ENCODE peak calls at places on chromosome 13, in nine cellular contexts. One of them, this sample, is unnamed.

GRCh38 chr13:74217816-74218215 is 83.6 kb upstream of the KLF12 start:
- DNase-seq in uterus: no peak
- DNase-seq in GM23248: peak
- DNase-seq in T-helper 2 cell treated with Interferon-gamma antibody and Interleukin-4, amounts not matched to agents 5 μg/mL and 100 μg/mL, for 36 hours: no peak
- DNase-seq in AG09309: no peak
- DNase-seq in activated CD4-positive, alpha-beta T cell treated with anti-CD3 and anti-CD28 coated beads, Interleukin-2, amount 50 U/mL, for 1 hour: no peak
- DNase-seq in neural progenitor cell: no peak
- DNase-seq in NCI-H2107: no peak
- DNase-seq in DMS153: no peak
- DNase-seq in this sample: no peak

GRCh38 chr13:109151255-109151654 is 521.8 kb downstream of the MYO16 start:
- DNase-seq in uterus: no peak
- DNase-seq in GM23248: no peak
- DNase-seq in T-helper 2 cell treated with Interferon-gamma antibody and Interleukin-4, amounts not matched to agents 5 μg/mL and 100 μg/mL, for 36 hours: no peak
- DNase-seq in AG09309: no peak
- DNase-seq in activated CD4-positive, alpha-beta T cell treated with anti-CD3 and anti-CD28 coated beads, Interleukin-2, amount 50 U/mL, for 1 hour: no peak
- DNase-seq in neural progenitor cell: no peak
- DNase-seq in NCI-H2107: no peak
- DNase-seq in DMS153: no peak
- DNase-seq in this sample: no peak

GRCh38 chr13:43730642-43731041 is 56.1 kb downstream of the ENOX1 start:
- DNase-seq in uterus: peak
- DNase-seq in GM23248: peak
- DNase-seq in T-helper 2 cell treated with Interferon-gamma antibody and Interleukin-4, amounts not matched to agents 5 μg/mL and 100 μg/mL, for 36 hours: no peak
- DNase-seq in AG09309: no peak
- DNase-seq in activated CD4-positive, alpha-beta T cell treated with anti-CD3 and anti-CD28 coated beads, Interleukin-2, amount 50 U/mL, for 1 hour: no peak
- DNase-seq in neural progenitor cell: no peak
- DNase-seq in NCI-H2107: no peak
- DNase-seq in DMS153: no peak
- DNase-seq in this sample: no peak

GRCh38 chr13:33079960-33080359 is 63.7 kb downstream of the KL start:
- DNase-seq in uterus: no peak
- DNase-seq in GM23248: no peak
- DNase-seq in T-helper 2 cell treated with Interferon-gamma antibody and Interleukin-4, amounts not matched to agents 5 μg/mL and 100 μg/mL, for 36 hours: no peak
- DNase-seq in AG09309: no peak
- DNase-seq in activated CD4-positive, alpha-beta T cell treated with anti-CD3 and anti-CD28 coated beads, Interleukin-2, amount 50 U/mL, for 1 hour: no peak
- DNase-seq in neural progenitor cell: no peak
- DNase-seq in NCI-H2107: no peak
- DNase-seq in DMS153: peak
- DNase-seq in this sample: no peak

GRCh38 chr13:42977219-42977659 is 14.8 kb downstream of the EPSTI1 start:
- DNase-seq in uterus: no peak
- DNase-seq in GM23248: no peak
- DNase-seq in T-helper 2 cell treated with Interferon-gamma antibody and Interleukin-4, amounts not matched to agents 5 μg/mL and 100 μg/mL, for 36 hours: no peak
- DNase-seq in AG09309: no peak
- DNase-seq in activated CD4-positive, alpha-beta T cell treated with anti-CD3 and anti-CD28 coated beads, Interleukin-2, amount 50 U/mL, for 1 hour: no peak
- DNase-seq in neural progenitor cell: no peak
- DNase-seq in NCI-H2107: no peak
- DNase-seq in DMS153: no peak
- DNase-seq in this sample: no peak

GRCh38 chr13:100394005-100394695 is 194.4 kb downstream of the GGACT start:
- DNase-seq in uterus: no peak
- DNase-seq in GM23248: peak
- DNase-seq in T-helper 2 cell treated with Interferon-gamma antibody and Interleukin-4, amounts not matched to agents 5 μg/mL and 100 μg/mL, for 36 hours: peak
- DNase-seq in AG09309: peak
- DNase-seq in activated CD4-positive, alpha-beta T cell treated with anti-CD3 and anti-CD28 coated beads, Interleukin-2, amount 50 U/mL, for 1 hour: no peak
- DNase-seq in neural progenitor cell: no peak
- DNase-seq in NCI-H2107: no peak
- DNase-seq in DMS153: no peak
- DNase-seq in this sample: no peak

GRCh38 chr13:108981407-108981806 is 352.0 kb downstream of the MYO16 start:
- DNase-seq in uterus: no peak
- DNase-seq in GM23248: no peak
- DNase-seq in T-helper 2 cell treated with Interferon-gamma antibody and Interleukin-4, amounts not matched to agents 5 μg/mL and 100 μg/mL, for 36 hours: no peak
- DNase-seq in AG09309: no peak
- DNase-seq in activated CD4-positive, alpha-beta T cell treated with anti-CD3 and anti-CD28 coated beads, Interleukin-2, amount 50 U/mL, for 1 hour: no peak
- DNase-seq in neural progenitor cell: no peak
- DNase-seq in NCI-H2107: no peak
- DNase-seq in DMS153: no peak
- DNase-seq in this sample: no peak

GRCh38 chr13:23463631-23464030 is 30.1 kb upstream of the SACS start:
- DNase-seq in uterus: no peak
- DNase-seq in GM23248: no peak
- DNase-seq in T-helper 2 cell treated with Interferon-gamma antibody and Interleukin-4, amounts not matched to agents 5 μg/mL and 100 μg/mL, for 36 hours: no peak
- DNase-seq in AG09309: no peak
- DNase-seq in activated CD4-positive, alpha-beta T cell treated with anti-CD3 and anti-CD28 coated beads, Interleukin-2, amount 50 U/mL, for 1 hour: no peak
- DNase-seq in neural progenitor cell: no peak
- DNase-seq in NCI-H2107: no peak
- DNase-seq in DMS153: no peak
- DNase-seq in this sample: no peak

GRCh38 chr13:61170791-61171330 is 244.8 kb downstream of the PCDH20 start:
- DNase-seq in uterus: no peak
- DNase-seq in GM23248: no peak
- DNase-seq in T-helper 2 cell treated with Interferon-gamma antibody and Interleukin-4, amounts not matched to agents 5 μg/mL and 100 μg/mL, for 36 hours: no peak
- DNase-seq in AG09309: no peak
- DNase-seq in activated CD4-positive, alpha-beta T cell treated with anti-CD3 and anti-CD28 coated beads, Interleukin-2, amount 50 U/mL, for 1 hour: no peak
- DNase-seq in neural progenitor cell: no peak
- DNase-seq in NCI-H2107: no peak
- DNase-seq in DMS153: no peak
- DNase-seq in this sample: no peak

GRCh38 chr13:106610511-106610910 is 42.6 kb upstream of the ARGLU1 start:
- DNase-seq in uterus: no peak
- DNase-seq in GM23248: peak
- DNase-seq in T-helper 2 cell treated with Interferon-gamma antibody and Interleukin-4, amounts not matched to agents 5 μg/mL and 100 μg/mL, for 36 hours: no peak
- DNase-seq in AG09309: no peak
- DNase-seq in activated CD4-positive, alpha-beta T cell treated with anti-CD3 and anti-CD28 coated beads, Interleukin-2, amount 50 U/mL, for 1 hour: no peak
- DNase-seq in neural progenitor cell: no peak
- DNase-seq in NCI-H2107: no peak
- DNase-seq in DMS153: no peak
- DNase-seq in this sample: no peak

GRCh38 chr13:27962128-27962841 is 6.8 kb downstream of the CDX2 start:
- DNase-seq in uterus: no peak
- DNase-seq in GM23248: no peak
- DNase-seq in T-helper 2 cell treated with Interferon-gamma antibody and Interleukin-4, amounts not matched to agents 5 μg/mL and 100 μg/mL, for 36 hours: no peak
- DNase-seq in AG09309: no peak
- DNase-seq in activated CD4-positive, alpha-beta T cell treated with anti-CD3 and anti-CD28 coated beads, Interleukin-2, amount 50 U/mL, for 1 hour: no peak
- DNase-seq in neural progenitor cell: peak
- DNase-seq in NCI-H2107: no peak
- DNase-seq in DMS153: no peak
- DNase-seq in this sample: no peak

GRCh38 chr13:110581489-110582185 is 20.1 kb upstream of the RAB20 start:
- DNase-seq in uterus: no peak
- DNase-seq in GM23248: no peak
- DNase-seq in T-helper 2 cell treated with Interferon-gamma antibody and Interleukin-4, amounts not matched to agents 5 μg/mL and 100 μg/mL, for 36 hours: no peak
- DNase-seq in AG09309: no peak
- DNase-seq in activated CD4-positive, alpha-beta T cell treated with anti-CD3 and anti-CD28 coated beads, Interleukin-2, amount 50 U/mL, for 1 hour: no peak
- DNase-seq in neural progenitor cell: no peak
- DNase-seq in NCI-H2107: no peak
- DNase-seq in DMS153: no peak
- DNase-seq in this sample: no peak

GRCh38 chr13:44374348-44374712 is 706 bp downstream of the SERP2 start:
- DNase-seq in uterus: no peak
- DNase-seq in GM23248: no peak
- DNase-seq in T-helper 2 cell treated with Interferon-gamma antibody and Interleukin-4, amounts not matched to agents 5 μg/mL and 100 μg/mL, for 36 hours: no peak
- DNase-seq in AG09309: no peak
- DNase-seq in activated CD4-positive, alpha-beta T cell treated with anti-CD3 and anti-CD28 coated beads, Interleukin-2, amount 50 U/mL, for 1 hour: no peak
- DNase-seq in neural progenitor cell: no peak
- DNase-seq in NCI-H2107: no peak
- DNase-seq in DMS153: no peak
- DNase-seq in this sample: no peak

GRCh38 chr13:23567792-23568480 is 2.3 kb upstream of the TNFRSF19 start:
- DNase-seq in uterus: no peak
- DNase-seq in GM23248: no peak
- DNase-seq in T-helper 2 cell treated with Interferon-gamma antibody and Interleukin-4, amounts not matched to agents 5 μg/mL and 100 μg/mL, for 36 hours: no peak
- DNase-seq in AG09309: no peak
- DNase-seq in activated CD4-positive, alpha-beta T cell treated with anti-CD3 and anti-CD28 coated beads, Interleukin-2, amount 50 U/mL, for 1 hour: no peak
- DNase-seq in neural progenitor cell: peak
- DNase-seq in NCI-H2107: no peak
- DNase-seq in DMS153: peak
- DNase-seq in this sample: no peak

GRCh38 chr13:30329009-30329585 is 21.7 kb upstream of the KATNAL1 start:
- DNase-seq in uterus: no peak
- DNase-seq in GM23248: peak
- DNase-seq in T-helper 2 cell treated with Interferon-gamma antibody and Interleukin-4, amounts not matched to agents 5 μg/mL and 100 μg/mL, for 36 hours: no peak
- DNase-seq in AG09309: no peak
- DNase-seq in activated CD4-positive, alpha-beta T cell treated with anti-CD3 and anti-CD28 coated beads, Interleukin-2, amount 50 U/mL, for 1 hour: no peak
- DNase-seq in neural progenitor cell: no peak
- DNase-seq in NCI-H2107: no peak
- DNase-seq in DMS153: no peak
- DNase-seq in this sample: no peak

GRCh38 chr13:44493213-44493812 is 82.8 kb downstream of the TSC22D1 start:
- DNase-seq in uterus: no peak
- DNase-seq in GM23248: no peak
- DNase-seq in T-helper 2 cell treated with Interferon-gamma antibody and Interleukin-4, amounts not matched to agents 5 μg/mL and 100 μg/mL, for 36 hours: no peak
- DNase-seq in AG09309: no peak
- DNase-seq in activated CD4-positive, alpha-beta T cell treated with anti-CD3 and anti-CD28 coated beads, Interleukin-2, amount 50 U/mL, for 1 hour: no peak
- DNase-seq in neural progenitor cell: peak
- DNase-seq in NCI-H2107: no peak
- DNase-seq in DMS153: no peak
- DNase-seq in this sample: no peak

GRCh38 chr13:80928241-80928640 is 587.3 kb upstream of the SPRY2 start:
- DNase-seq in uterus: no peak
- DNase-seq in GM23248: no peak
- DNase-seq in T-helper 2 cell treated with Interferon-gamma antibody and Interleukin-4, amounts not matched to agents 5 μg/mL and 100 μg/mL, for 36 hours: no peak
- DNase-seq in AG09309: no peak
- DNase-seq in activated CD4-positive, alpha-beta T cell treated with anti-CD3 and anti-CD28 coated beads, Interleukin-2, amount 50 U/mL, for 1 hour: no peak
- DNase-seq in neural progenitor cell: no peak
- DNase-seq in NCI-H2107: no peak
- DNase-seq in DMS153: no peak
- DNase-seq in this sample: no peak

GRCh38 chr13:61779456-61779855 is 363.8 kb upstream of the PCDH20 start:
- DNase-seq in uterus: no peak
- DNase-seq in GM23248: no peak
- DNase-seq in T-helper 2 cell treated with Interferon-gamma antibody and Interleukin-4, amounts not matched to agents 5 μg/mL and 100 μg/mL, for 36 hours: no peak
- DNase-seq in AG09309: no peak
- DNase-seq in activated CD4-positive, alpha-beta T cell treated with anti-CD3 and anti-CD28 coated beads, Interleukin-2, amount 50 U/mL, for 1 hour: no peak
- DNase-seq in neural progenitor cell: peak
- DNase-seq in NCI-H2107: no peak
- DNase-seq in DMS153: no peak
- DNase-seq in this sample: no peak

GRCh38 chr13:98142427-98143156 is at the start of gene FARP1:
- DNase-seq in uterus: peak
- DNase-seq in GM23248: peak
- DNase-seq in T-helper 2 cell treated with Interferon-gamma antibody and Interleukin-4, amounts not matched to agents 5 μg/mL and 100 μg/mL, for 36 hours: peak
- DNase-seq in AG09309: no peak
- DNase-seq in activated CD4-positive, alpha-beta T cell treated with anti-CD3 and anti-CD28 coated beads, Interleukin-2, amount 50 U/mL, for 1 hour: no peak
- DNase-seq in neural progenitor cell: peak
- DNase-seq in NCI-H2107: peak
- DNase-seq in DMS153: peak
- DNase-seq in this sample: peak

GRCh38 chr13:29743229-29743786 is 107.1 kb downstream of the UBL3 start:
- DNase-seq in uterus: peak
- DNase-seq in GM23248: peak
- DNase-seq in T-helper 2 cell treated with Interferon-gamma antibody and Interleukin-4, amounts not matched to agents 5 μg/mL and 100 μg/mL, for 36 hours: no peak
- DNase-seq in AG09309: peak
- DNase-seq in activated CD4-positive, alpha-beta T cell treated with anti-CD3 and anti-CD28 coated beads, Interleukin-2, amount 50 U/mL, for 1 hour: no peak
- DNase-seq in neural progenitor cell: peak
- DNase-seq in NCI-H2107: no peak
- DNase-seq in DMS153: no peak
- DNase-seq in this sample: no peak

GRCh38 chr13:71864981-71865857 is 1.8 kb downstream of the DACH1 start:
- DNase-seq in uterus: peak
- DNase-seq in GM23248: no peak
- DNase-seq in T-helper 2 cell treated with Interferon-gamma antibody and Interleukin-4, amounts not matched to agents 5 μg/mL and 100 μg/mL, for 36 hours: no peak
- DNase-seq in AG09309: no peak
- DNase-seq in activated CD4-positive, alpha-beta T cell treated with anti-CD3 and anti-CD28 coated beads, Interleukin-2, amount 50 U/mL, for 1 hour: no peak
- DNase-seq in neural progenitor cell: peak
- DNase-seq in NCI-H2107: no peak
- DNase-seq in DMS153: no peak
- DNase-seq in this sample: no peak

GRCh38 chr13:87570669-87571068 is 100.5 kb upstream of the SLITRK5 start:
- DNase-seq in uterus: no peak
- DNase-seq in GM23248: no peak
- DNase-seq in T-helper 2 cell treated with Interferon-gamma antibody and Interleukin-4, amounts not matched to agents 5 μg/mL and 100 μg/mL, for 36 hours: no peak
- DNase-seq in AG09309: no peak
- DNase-seq in activated CD4-positive, alpha-beta T cell treated with anti-CD3 and anti-CD28 coated beads, Interleukin-2, amount 50 U/mL, for 1 hour: no peak
- DNase-seq in neural progenitor cell: no peak
- DNase-seq in NCI-H2107: no peak
- DNase-seq in DMS153: no peak
- DNase-seq in this sample: no peak

GRCh38 chr13:50081106-50081898 is 66.1 kb downstream of the KCNRG start:
- DNase-seq in uterus: peak
- DNase-seq in GM23248: peak
- DNase-seq in T-helper 2 cell treated with Interferon-gamma antibody and Interleukin-4, amounts not matched to agents 5 μg/mL and 100 μg/mL, for 36 hours: peak
- DNase-seq in AG09309: no peak
- DNase-seq in activated CD4-positive, alpha-beta T cell treated with anti-CD3 and anti-CD28 coated beads, Interleukin-2, amount 50 U/mL, for 1 hour: peak
- DNase-seq in neural progenitor cell: peak
- DNase-seq in NCI-H2107: no peak
- DNase-seq in DMS153: no peak
- DNase-seq in this sample: peak

GRCh38 chr13:100646030-100646673 is 28.4 kb downstream of the TMTC4 start:
- DNase-seq in uterus: no peak
- DNase-seq in GM23248: peak
- DNase-seq in T-helper 2 cell treated with Interferon-gamma antibody and Interleukin-4, amounts not matched to agents 5 μg/mL and 100 μg/mL, for 36 hours: no peak
- DNase-seq in AG09309: no peak
- DNase-seq in activated CD4-positive, alpha-beta T cell treated with anti-CD3 and anti-CD28 coated beads, Interleukin-2, amount 50 U/mL, for 1 hour: no peak
- DNase-seq in neural progenitor cell: peak
- DNase-seq in NCI-H2107: peak
- DNase-seq in DMS153: peak
- DNase-seq in this sample: no peak

GRCh38 chr13:46288570-46289259 is 77.0 kb downstream of the LRRC63 start:
- DNase-seq in uterus: no peak
- DNase-seq in GM23248: peak
- DNase-seq in T-helper 2 cell treated with Interferon-gamma antibody and Interleukin-4, amounts not matched to agents 5 μg/mL and 100 μg/mL, for 36 hours: no peak
- DNase-seq in AG09309: no peak
- DNase-seq in activated CD4-positive, alpha-beta T cell treated with anti-CD3 and anti-CD28 coated beads, Interleukin-2, amount 50 U/mL, for 1 hour: no peak
- DNase-seq in neural progenitor cell: peak
- DNase-seq in NCI-H2107: peak
- DNase-seq in DMS153: peak
- DNase-seq in this sample: peak

GRCh38 chr13:52599853-52600603 is 42.2 kb upstream of the HNRNPA1L2 start:
- DNase-seq in uterus: peak
- DNase-seq in GM23248: peak
- DNase-seq in T-helper 2 cell treated with Interferon-gamma antibody and Interleukin-4, amounts not matched to agents 5 μg/mL and 100 μg/mL, for 36 hours: peak
- DNase-seq in AG09309: no peak
- DNase-seq in activated CD4-positive, alpha-beta T cell treated with anti-CD3 and anti-CD28 coated beads, Interleukin-2, amount 50 U/mL, for 1 hour: no peak
- DNase-seq in neural progenitor cell: peak
- DNase-seq in NCI-H2107: peak
- DNase-seq in DMS153: peak
- DNase-seq in this sample: no peak

GRCh38 chr13:113207890-113208423 is 512 bp downstream of the PCID2 start:
- DNase-seq in uterus: no peak
- DNase-seq in GM23248: peak
- DNase-seq in T-helper 2 cell treated with Interferon-gamma antibody and Interleukin-4, amounts not matched to agents 5 μg/mL and 100 μg/mL, for 36 hours: peak
- DNase-seq in AG09309: no peak
- DNase-seq in activated CD4-positive, alpha-beta T cell treated with anti-CD3 and anti-CD28 coated beads, Interleukin-2, amount 50 U/mL, for 1 hour: no peak
- DNase-seq in neural progenitor cell: peak
- DNase-seq in NCI-H2107: peak
- DNase-seq in DMS153: no peak
- DNase-seq in this sample: no peak

GRCh38 chr13:43061496-43062280 is 38.3 kb downstream of the DNAJC15 start:
- DNase-seq in uterus: no peak
- DNase-seq in GM23248: no peak
- DNase-seq in T-helper 2 cell treated with Interferon-gamma antibody and Interleukin-4, amounts not matched to agents 5 μg/mL and 100 μg/mL, for 36 hours: no peak
- DNase-seq in AG09309: no peak
- DNase-seq in activated CD4-positive, alpha-beta T cell treated with anti-CD3 and anti-CD28 coated beads, Interleukin-2, amount 50 U/mL, for 1 hour: no peak
- DNase-seq in neural progenitor cell: no peak
- DNase-seq in NCI-H2107: no peak
- DNase-seq in DMS153: no peak
- DNase-seq in this sample: no peak

GRCh38 chr13:84668637-84669036 is 786.4 kb upstream of the SLITRK1 start:
- DNase-seq in uterus: no peak
- DNase-seq in GM23248: no peak
- DNase-seq in T-helper 2 cell treated with Interferon-gamma antibody and Interleukin-4, amounts not matched to agents 5 μg/mL and 100 μg/mL, for 36 hours: no peak
- DNase-seq in AG09309: no peak
- DNase-seq in activated CD4-positive, alpha-beta T cell treated with anti-CD3 and anti-CD28 coated beads, Interleukin-2, amount 50 U/mL, for 1 hour: no peak
- DNase-seq in neural progenitor cell: no peak
- DNase-seq in NCI-H2107: no peak
- DNase-seq in DMS153: no peak
- DNase-seq in this sample: no peak

GRCh38 chr13:107138468-107138867 is 570.5 kb upstream of the ARGLU1 start:
- DNase-seq in uterus: no peak
- DNase-seq in GM23248: no peak
- DNase-seq in T-helper 2 cell treated with Interferon-gamma antibody and Interleukin-4, amounts not matched to agents 5 μg/mL and 100 μg/mL, for 36 hours: no peak
- DNase-seq in AG09309: no peak
- DNase-seq in activated CD4-positive, alpha-beta T cell treated with anti-CD3 and anti-CD28 coated beads, Interleukin-2, amount 50 U/mL, for 1 hour: no peak
- DNase-seq in neural progenitor cell: peak
- DNase-seq in NCI-H2107: no peak
- DNase-seq in DMS153: no peak
- DNase-seq in this sample: no peak